ENCODE peak calls at places on chromosomes 4 and X, in seven cellular contexts. F is heart right ventricle, E is psoas muscle, D is hepatocyte, T is body of pancreas, M is WERI-Rb-1, Y is H9. X is an unnamed sample.

GRCh38 chrX:7946960-7947359 is 19.7 kb upstream of the PNPLA4 start:
- DNase-seq in F (no peak), E (no peak), D (no peak), T (no peak), M (no peak), Y (peak; percentile 31), X (no peak)

GRCh38 chr4:82721819-82722423 is 76.7 kb downstream of the SCD5 start:
- DNase-seq in F (no peak), E (no peak), D (peak; percentile 65), T (peak; percentile 34), M (peak; percentile 42), Y (no peak), X (peak; percentile 75)

GRCh38 chr4:17322514-17322913 is 189.4 kb downstream of the QDPR start:
- DNase-seq in F (no peak), E (no peak), D (no peak), T (no peak), M (no peak), Y (no peak), X (no peak)

GRCh38 chrX:134836497-134836968 is 154.3 kb upstream of the SMIM10 start:
- DNase-seq in F (peak; percentile 6), E (no peak), D (no peak), T (no peak), M (no peak), Y (no peak), X (no peak)

GRCh38 chrX:53305996-53306937 is 24.9 kb upstream of the IQSEC2 start:
- DNase-seq in F (no peak), E (no peak), D (no peak), T (no peak), M (no peak), Y (no peak), X (no peak)

GRCh38 chr4:79472693-79473552 is 64.9 kb upstream of the GK2 start:
- DNase-seq in F (no peak), E (no peak), D (no peak), T (no peak), M (no peak), Y (no peak), X (no peak)

GRCh38 chr4:111806331-111806730 is 338.9 kb upstream of the FAM241A start:
- DNase-seq in F (no peak), E (no peak), D (peak; percentile 50), T (no peak), M (peak; percentile 59), Y (peak; percentile 64), X (no peak)

GRCh38 chr4:88737304-88738015 is 39.8 kb upstream of the NAP1L5 start:
- DNase-seq in F (no peak), E (peak; percentile 83), D (peak; percentile 30), T (peak; percentile 34), M (peak; percentile 34), Y (no peak), X (no peak)

GRCh38 chr4:104491396-104491821 is 3.3 kb downstream of the CXXC4 start:
- DNase-seq in F (peak; percentile 16), E (peak; percentile 69), D (peak; percentile 74), T (no peak), M (peak; percentile 80), Y (peak; percentile 59), X (peak; percentile 56)

GRCh38 chrX:85111347-85111746 is 107.7 kb downstream of the APOOL start:
- DNase-seq in F (no peak), E (no peak), D (peak; percentile 27), T (no peak), M (no peak), Y (no peak), X (peak; percentile 32)

GRCh38 chrX:44343412-44343942 is at the start of gene EFHC2:
- DNase-seq in F (peak; percentile 54), E (peak; percentile 52), D (peak; percentile 51), T (peak; percentile 23), M (peak; percentile 26), Y (peak; percentile 38), X (no peak)

GRCh38 chr4:129095811-129096454 is at the start of gene C4orf33:
- DNase-seq in F (peak; percentile 79), E (peak; percentile 65), D (peak; percentile 92), T (peak; percentile 73), M (no peak), Y (peak; percentile 74), X (peak; percentile 82)

GRCh38 chr4:1771555-1772305 is 21.4 kb upstream of the FGFR3 start:
- DNase-seq in F (no peak), E (no peak), D (no peak), T (no peak), M (no peak), Y (no peak), X (no peak)

GRCh38 chr4:147725673-147726072 is 6.2 kb upstream of the ARHGAP10 start:
- DNase-seq in F (no peak), E (no peak), D (no peak), T (no peak), M (no peak), Y (no peak), X (no peak)

GRCh38 chrX:78659955-78660354 is 827 bp upstream of the RTL3 start:
- DNase-seq in F (no peak), E (no peak), D (no peak), T (no peak), M (no peak), Y (no peak), X (no peak)

GRCh38 chr4:88240297-88240714 is 44.1 kb downstream of the PPM1K start:
- DNase-seq in F (peak; percentile 76), E (peak; percentile 72), D (no peak), T (no peak), M (no peak), Y (no peak), X (peak; percentile 65)

GRCh38 chrX:24988314-24988713 is 27.5 kb downstream of the ARX start:
- DNase-seq in F (no peak), E (no peak), D (no peak), T (no peak), M (no peak), Y (no peak), X (no peak)

GRCh38 chrX:104482757-104483156 is 83.2 kb upstream of the IL1RAPL2 start:
- DNase-seq in F (no peak), E (no peak), D (no peak), T (no peak), M (no peak), Y (no peak), X (no peak)

DNA sequence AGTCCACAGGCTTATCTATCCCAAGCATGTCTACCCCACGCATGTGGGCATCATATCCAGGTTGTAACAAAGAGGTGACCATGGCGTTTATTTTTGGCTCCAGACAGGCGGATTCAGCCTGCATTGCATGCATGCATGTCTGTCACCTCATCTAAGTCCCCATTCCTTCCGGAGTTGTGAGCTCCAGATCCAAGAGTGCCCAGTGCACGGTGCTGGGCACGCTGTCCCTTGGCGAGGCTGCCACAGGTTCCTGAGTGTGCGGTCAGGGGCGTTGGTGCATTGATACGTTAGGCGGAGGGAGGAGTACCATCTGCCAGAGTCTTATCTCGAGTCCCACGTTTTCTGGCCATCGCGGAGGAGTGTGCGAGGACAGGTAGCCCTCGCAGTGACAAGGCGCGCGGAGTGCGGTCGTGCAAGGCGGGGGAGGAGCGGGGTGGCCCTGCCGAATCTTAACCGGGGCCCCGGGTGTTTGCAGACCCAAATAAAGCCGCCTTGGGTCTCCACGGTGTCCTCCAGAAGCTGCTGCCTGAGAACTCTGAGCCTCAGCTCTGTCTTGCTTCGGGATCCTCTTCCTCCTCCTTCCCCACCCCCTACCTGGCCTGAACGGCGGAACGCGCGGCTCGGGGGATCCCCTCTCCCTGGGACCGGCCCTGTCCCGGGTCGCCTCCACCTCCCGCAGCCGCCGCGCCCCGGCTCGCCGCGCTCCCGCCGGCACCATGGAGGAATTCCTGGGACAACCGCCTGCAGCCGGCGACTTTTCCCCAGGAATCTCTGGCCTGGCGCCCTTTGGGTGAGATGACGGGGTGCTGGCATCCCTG is 618 bp upstream of the GALNTL6 start:
- DNase-seq in F (no peak), E (no peak), D (peak; percentile 11), T (no peak), M (peak; percentile 70), Y (peak; percentile 40), X (no peak)
- H3K27me3 ChIP-seq in F (peaks cover 38% of the 10 kb centered on the region), E (peaks cover 3% of the 10 kb centered on the region), D (peaks cover 55% of the 10 kb centered on the region), T (no peaks in the 10 kb centered on the region), M (no peaks in the 10 kb centered on the region), Y (peaks cover 30% of the 10 kb centered on the region), X (peaks cover 28% of the 10 kb centered on the region)

DNA sequence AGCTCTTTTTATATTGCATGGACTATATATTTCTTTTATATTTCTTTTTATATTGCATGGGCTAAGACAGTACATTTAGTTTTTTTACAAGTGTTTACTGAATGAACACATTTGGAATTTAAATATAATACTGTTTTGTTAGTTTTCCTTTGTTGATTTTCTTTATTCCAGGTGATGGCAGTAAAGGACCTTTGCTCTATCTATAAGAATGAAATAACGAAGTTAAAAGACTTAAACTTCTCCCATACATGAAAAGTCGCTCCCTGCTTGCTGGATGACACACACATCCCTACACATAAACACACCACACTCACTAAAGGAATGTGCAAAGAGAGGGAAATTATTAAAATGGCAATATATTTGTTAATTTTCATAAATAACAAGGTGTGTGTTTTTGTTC is 102.5 kb upstream of the ANXA10 start:
- DNase-seq in F (no peak), E (no peak), D (no peak), T (no peak), M (no peak), Y (no peak), X (no peak)
- TF ChIP-seq CTCF in F (no peak), E (peak; percentile 6), D (no peak), T (no peak), M (no peak), Y (no peak), X (no peak)

GRCh38 chrX:70525733-70526132 is 81.1 kb downstream of the DLG3 start:
- DNase-seq in F (no peak), E (no peak), D (peak; percentile 46), T (peak; percentile 91), M (no peak), Y (no peak), X (peak; percentile 37)

GRCh38 chrX:70527610-70528009 is 83.0 kb downstream of the DLG3 start:
- DNase-seq in F (no peak), E (no peak), D (no peak), T (no peak), M (no peak), Y (no peak), X (no peak)

GRCh38 chrX:70527053-70527452 is 82.4 kb downstream of the DLG3 start:
- DNase-seq in F (no peak), E (no peak), D (no peak), T (no peak), M (no peak), Y (no peak), X (no peak)
- H3K27me3 ChIP-seq in F (no peaks in the 10 kb centered on the region), E (no peaks in the 10 kb centered on the region), D (no peaks in the 10 kb centered on the region), T (no peaks in the 10 kb centered on the region), M (peaks cover 50% of the 10 kb centered on the region), Y (no peaks in the 10 kb centered on the region), X (peaks cover 14% of the 10 kb centered on the region)

DNA sequence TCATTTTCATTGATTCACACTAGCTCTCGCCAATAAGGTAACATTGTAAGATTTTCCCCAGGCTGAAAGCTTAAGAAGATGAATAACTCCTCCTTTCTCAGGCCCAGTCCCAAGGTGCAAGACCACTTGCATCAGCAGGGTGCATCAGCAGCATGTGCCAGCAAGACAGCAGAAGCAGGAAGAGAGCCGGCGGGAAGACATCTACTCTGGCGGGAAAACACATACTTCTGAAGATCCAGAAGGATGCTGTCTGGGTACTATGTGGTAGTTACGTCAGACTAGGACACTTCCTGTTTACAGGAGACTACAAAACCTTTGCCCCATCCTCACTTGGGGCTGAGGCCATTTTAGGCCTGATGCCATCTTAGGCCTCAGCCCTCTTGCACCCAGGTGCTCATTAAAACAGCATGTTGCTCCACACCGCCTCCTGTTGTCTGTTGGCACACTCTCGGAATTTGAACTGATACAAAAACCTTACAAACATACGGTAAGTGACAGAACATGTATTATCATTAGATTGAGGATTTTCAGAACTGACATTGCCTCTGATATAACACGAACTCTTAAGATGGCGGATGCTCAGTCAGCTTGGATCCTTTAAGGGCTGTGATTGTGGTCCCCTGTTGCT is 886.5 kb upstream of the EPHA5 start:
- DNase-seq in F (no peak), E (no peak), D (no peak), T (no peak), M (no peak), Y (no peak), X (no peak)
- TF ChIP-seq CTCF in F (no peak), E (no peak), D (no peak), T (no peak), M (no peak), Y (peak; percentile 50), X (no peak)

GRCh38 chr4:6565691-6566431 is 9.1 kb upstream of the MAN2B2 start:
- DNase-seq in F (no peak), E (no peak), D (no peak), T (no peak), M (no peak), Y (no peak), X (no peak)
- H3K27me3 ChIP-seq in F (peaks cover 48% of the 10 kb centered on the region), E (no peaks in the 10 kb centered on the region), D (peaks cover 47% of the 10 kb centered on the region), T (no peaks in the 10 kb centered on the region), M (peaks cover 35% of the 10 kb centered on the region), Y (peaks cover 35% of the 10 kb centered on the region), X (peaks cover 23% of the 10 kb centered on the region)